ENCODE peak calls at places on chromosomes 6 and 20, in five cellular contexts. J is substantia nigra, A is GM10248, Z is Calu3, G is body of pancreas. F is an unnamed sample.

GRCh38 chr6:25601797-25602679 is 50.0 kb upstream of the SCGN start:
- DNase-seq in J (no peak), G (no peak), A (peak; percentile 40), Z (no peak), F (peak; percentile 67)

GRCh38 chr20:41956316-41957050 is 338.3 kb upstream of the CHD6 start:
- DNase-seq in G (no peak), Z (peak; percentile 18), J (no peak), A (no peak), F (peak; percentile 31)

GRCh38 chr20:62427172-62428007 is at the start of gene RBBP8NL:
- DNase-seq in A (no peak), J (no peak), G (peak; percentile 94), Z (peak; percentile 99), F (no peak)

GRCh38 chr20:23136893-23137745 is 51.0 kb upstream of the CD93 start:
- DNase-seq in J (no peak), G (no peak), Z (peak; percentile 22), A (no peak), F (peak; percentile 17)

GRCh38 chr6:149127212-149127611 is 190.3 kb upstream of the TAB2 start:
- DNase-seq in A (no peak), G (no peak), J (no peak), Z (no peak), F (no peak)

GRCh38 chr6:3389390-3390167 is 67.3 kb downstream of the SLC22A23 start:
- DNase-seq in A (no peak), G (no peak), J (peak; percentile 67), Z (no peak), F (no peak)

GRCh38 chr20:17807670-17808069 is 107.9 kb downstream of the BANF2 start:
- DNase-seq in Z (no peak), A (no peak), G (peak; percentile 43), J (no peak), F (no peak)

GRCh38 chr6:63764318-63764916 is 128.8 kb downstream of the PHF3 start:
- DNase-seq in G (no peak), J (no peak), Z (no peak), A (no peak), F (peak; percentile 58)

GRCh38 chr20:38728911-38729642 is 4.8 kb downstream of the SLC32A1 start:
- DNase-seq in G (no peak), Z (no peak), J (no peak), A (peak; percentile 27), F (peak; percentile 98)

GRCh38 chr20:63522981-63523611 is 2.5 kb downstream of the PPDPF start:
- DNase-seq in Z (no peak), A (no peak), G (peak; percentile 36), J (no peak), F (no peak)

GRCh38 chr20:50337521-50338466 is 147.2 kb downstream of the CEBPB start:
- DNase-seq in A (no peak), G (no peak), Z (no peak), J (no peak), F (no peak)

GRCh38 chr6:118371955-118372354 is 176.1 kb upstream of the PLN start:
- DNase-seq in Z (no peak), G (no peak), J (no peak), A (no peak), F (no peak)

GRCh38 chr6:66396549-66396948 is 689.5 kb upstream of the EYS start:
- DNase-seq in J (no peak), Z (no peak), G (peak; percentile 8), A (no peak), F (no peak)

GRCh38 chr20:11891081-11891826 is 26.4 kb upstream of the BTBD3 start:
- DNase-seq in G (peak; percentile 48), A (peak; percentile 29), J (no peak), Z (peak; percentile 52), F (peak; percentile 69)

GRCh38 chr6:14286144-14286543 is 168.6 kb downstream of the CD83 start:
- DNase-seq in Z (no peak), A (no peak), J (no peak), G (no peak), F (no peak)

GRCh38 chr6:134642217-134642616 is 307.7 kb downstream of the ALDH8A1 start:
- DNase-seq in G (no peak), J (no peak), A (no peak), Z (no peak), F (no peak)

GRCh38 chr6:127949251-127949650 is 48.4 kb upstream of the THEMIS start:
- DNase-seq in J (no peak), A (no peak), Z (no peak), G (no peak), F (no peak)

GRCh38 chr6:20367716-20368485 is 33.8 kb upstream of the E2F3 start:
- DNase-seq in A (no peak), G (no peak), J (no peak), Z (no peak), F (no peak)

GRCh38 chr6:142172758-142173157 is 25.7 kb downstream of the VTA1 start:
- DNase-seq in J (no peak), Z (no peak), G (no peak), A (no peak), F (no peak)

GRCh38 chr6:27209659-27210269 is 37.7 kb upstream of the PRSS16 start:
- DNase-seq in A (no peak), J (no peak), G (no peak), Z (no peak), F (no peak)

GRCh38 chr20:8361008-8361652 is 229.1 kb downstream of the PLCB1 start:
- DNase-seq in J (no peak), G (peak; percentile 30), A (no peak), Z (no peak), F (no peak)

GRCh38 chr6:116954335-116954734 is 77.3 kb downstream of the RFX6 start:
- DNase-seq in A (no peak), J (no peak), G (no peak), Z (no peak), F (no peak)

GRCh38 chr6:21748343-21749063 is 155.0 kb downstream of the SOX4 start:
- DNase-seq in Z (peak; percentile 46), A (no peak), J (no peak), G (no peak), F (peak; percentile 97)

GRCh38 chr6:10170816-10171215 is 244.1 kb downstream of the TFAP2A start:
- DNase-seq in A (no peak), J (no peak), Z (no peak), G (no peak), F (no peak)

GRCh38 chr20:63007722-63008488 is 1.1 kb upstream of the BHLHE23 start:
- DNase-seq in A (no peak), Z (no peak), G (no peak), J (no peak), F (no peak)

GRCh38 chr20:38094373-38094775 is 60.8 kb downstream of the RPRD1B start:
- DNase-seq in Z (no peak), A (peak; percentile 72), J (no peak), G (no peak), F (peak; percentile 31)

GRCh38 chr20:32674362-32674789 is 635 bp upstream of the C20orf203 start:
- DNase-seq in G (peak; percentile 62), J (no peak), A (peak; percentile 78), Z (peak; percentile 83), F (peak; percentile 56)

GRCh38 chr6:159252955-159253508 is 83.8 kb downstream of the FNDC1 start:
- DNase-seq in G (no peak), A (peak; percentile 63), Z (peak; percentile 20), J (no peak), F (peak; percentile 93)

GRCh38 chr6:43334466-43335095 is 26.0 kb upstream of the CRIP3 start:
- DNase-seq in A (no peak), G (no peak), J (no peak), Z (peak; percentile 55), F (peak; percentile 74)

GRCh38 chr6:33443025-33443424 is 11.4 kb upstream of the ZBTB9 start:
- DNase-seq in G (no peak), Z (no peak), A (no peak), J (no peak), F (no peak)

F was measured in NCI-H2171 treated with DMSO at 0.1 percent for 48 hours.